ENCODE peak calls at places on chromosomes 3 and 15, in six cellular contexts. One of them, this sample, is unnamed.

GRCh38 chr3:115071122-115071521 is 76.0 kb downstream of the ZBTB20 start:
- DNase-seq in neural progenitor cell: no peak
- DNase-seq in astrocyte of the cerebellum: no peak
- DNase-seq in bronchial epithelial cell: no peak
- DNase-seq in fibroblast of the aortic adventitia: peak
- DNase-seq in right atrium auricular region: no peak
- DNase-seq in this sample: no peak

GRCh38 chr3:133264920-133265319 is 134.9 kb upstream of the BFSP2 start:
- DNase-seq in neural progenitor cell: no peak
- DNase-seq in astrocyte of the cerebellum: no peak
- DNase-seq in bronchial epithelial cell: no peak
- DNase-seq in fibroblast of the aortic adventitia: no peak
- DNase-seq in right atrium auricular region: no peak
- DNase-seq in this sample: no peak

GRCh38 chr15:33074942-33075341 is 119.6 kb downstream of the FMN1 start:
- DNase-seq in neural progenitor cell: no peak
- DNase-seq in astrocyte of the cerebellum: no peak
- DNase-seq in bronchial epithelial cell: peak
- DNase-seq in fibroblast of the aortic adventitia: no peak
- DNase-seq in right atrium auricular region: no peak
- DNase-seq in this sample: no peak

GRCh38 chr15:80059786-80060489 is 462 bp downstream of the ZFAND6 start:
- DNase-seq in neural progenitor cell: peak
- DNase-seq in astrocyte of the cerebellum: no peak
- DNase-seq in bronchial epithelial cell: no peak
- DNase-seq in fibroblast of the aortic adventitia: no peak
- DNase-seq in right atrium auricular region: no peak
- DNase-seq in this sample: no peak

GRCh38 chr3:142279965-142280590 is 54.7 kb upstream of the GK5 start:
- DNase-seq in neural progenitor cell: peak
- DNase-seq in astrocyte of the cerebellum: peak
- DNase-seq in bronchial epithelial cell: peak
- DNase-seq in fibroblast of the aortic adventitia: peak
- DNase-seq in right atrium auricular region: no peak
- DNase-seq in this sample: peak

GRCh38 chr3:40847571-40847992 is 322.8 kb downstream of the ZNF621 start:
- DNase-seq in neural progenitor cell: peak
- DNase-seq in astrocyte of the cerebellum: peak
- DNase-seq in bronchial epithelial cell: no peak
- DNase-seq in fibroblast of the aortic adventitia: peak
- DNase-seq in right atrium auricular region: no peak
- DNase-seq in this sample: no peak

GRCh38 chr3:82000773-82001172 is 239.3 kb upstream of the GBE1 start:
- DNase-seq in neural progenitor cell: no peak
- DNase-seq in astrocyte of the cerebellum: peak
- DNase-seq in bronchial epithelial cell: no peak
- DNase-seq in fibroblast of the aortic adventitia: no peak
- DNase-seq in right atrium auricular region: no peak
- DNase-seq in this sample: no peak

GRCh38 chr3:128804017-128804816 is 75.2 kb upstream of the ACAD9 start:
- DNase-seq in neural progenitor cell: no peak
- DNase-seq in astrocyte of the cerebellum: peak
- DNase-seq in bronchial epithelial cell: no peak
- DNase-seq in fibroblast of the aortic adventitia: peak
- DNase-seq in right atrium auricular region: no peak
- DNase-seq in this sample: no peak

GRCh38 chr15:59792359-59792758 is 103.2 kb upstream of the BNIP2 start:
- DNase-seq in neural progenitor cell: no peak
- DNase-seq in astrocyte of the cerebellum: no peak
- DNase-seq in bronchial epithelial cell: no peak
- DNase-seq in fibroblast of the aortic adventitia: no peak
- DNase-seq in right atrium auricular region: no peak
- DNase-seq in this sample: no peak

GRCh38 chr15:67146875-67147381 is 81.5 kb downstream of the SMAD3 start:
- DNase-seq in neural progenitor cell: peak
- DNase-seq in astrocyte of the cerebellum: peak
- DNase-seq in bronchial epithelial cell: peak
- DNase-seq in fibroblast of the aortic adventitia: peak
- DNase-seq in right atrium auricular region: no peak
- DNase-seq in this sample: no peak

GRCh38 chr3:57068437-57069089 is 8.1 kb downstream of the SPATA12 start:
- DNase-seq in neural progenitor cell: peak
- DNase-seq in astrocyte of the cerebellum: peak
- DNase-seq in bronchial epithelial cell: peak
- DNase-seq in fibroblast of the aortic adventitia: peak
- DNase-seq in right atrium auricular region: peak
- DNase-seq in this sample: no peak

GRCh38 chr15:26628071-26628470 is 144.8 kb downstream of the GABRB3 start:
- DNase-seq in neural progenitor cell: no peak
- DNase-seq in astrocyte of the cerebellum: no peak
- DNase-seq in bronchial epithelial cell: peak
- DNase-seq in fibroblast of the aortic adventitia: no peak
- DNase-seq in right atrium auricular region: no peak
- DNase-seq in this sample: no peak

GRCh38 chr3:89697321-89697916 is 590.0 kb downstream of the EPHA3 start:
- DNase-seq in neural progenitor cell: no peak
- DNase-seq in astrocyte of the cerebellum: no peak
- DNase-seq in bronchial epithelial cell: peak
- DNase-seq in fibroblast of the aortic adventitia: no peak
- DNase-seq in right atrium auricular region: no peak
- DNase-seq in this sample: no peak

GRCh38 chr3:45817788-45818523 is 21.6 kb upstream of the SLC6A20 start:
- DNase-seq in neural progenitor cell: no peak
- DNase-seq in astrocyte of the cerebellum: peak
- DNase-seq in bronchial epithelial cell: peak
- DNase-seq in fibroblast of the aortic adventitia: peak
- DNase-seq in right atrium auricular region: no peak
- DNase-seq in this sample: peak

GRCh38 chr3:194691481-194692281 is 6.0 kb downstream of the FAM43A start:
- DNase-seq in neural progenitor cell: no peak
- DNase-seq in astrocyte of the cerebellum: no peak
- DNase-seq in bronchial epithelial cell: no peak
- DNase-seq in fibroblast of the aortic adventitia: no peak
- DNase-seq in right atrium auricular region: no peak
- DNase-seq in this sample: no peak

GRCh38 chr15:41620536-41621199 is 39.5 kb upstream of the MGA start:
- DNase-seq in neural progenitor cell: no peak
- DNase-seq in astrocyte of the cerebellum: no peak
- DNase-seq in bronchial epithelial cell: no peak
- DNase-seq in fibroblast of the aortic adventitia: no peak
- DNase-seq in right atrium auricular region: no peak
- DNase-seq in this sample: no peak

GRCh38 chr3:159814161-159814560 is 174.5 kb upstream of the IL12A start:
- DNase-seq in neural progenitor cell: no peak
- DNase-seq in astrocyte of the cerebellum: no peak
- DNase-seq in bronchial epithelial cell: peak
- DNase-seq in fibroblast of the aortic adventitia: no peak
- DNase-seq in right atrium auricular region: no peak
- DNase-seq in this sample: no peak

GRCh38 chr3:128965280-128965679 is 28.6 kb downstream of the CFAP92 start:
- DNase-seq in neural progenitor cell: no peak
- DNase-seq in astrocyte of the cerebellum: no peak
- DNase-seq in bronchial epithelial cell: no peak
- DNase-seq in fibroblast of the aortic adventitia: no peak
- DNase-seq in right atrium auricular region: no peak
- DNase-seq in this sample: no peak

GRCh38 chr15:79632457-79632856 is 200.3 kb downstream of the MINAR1 start:
- DNase-seq in neural progenitor cell: no peak
- DNase-seq in astrocyte of the cerebellum: no peak
- DNase-seq in bronchial epithelial cell: no peak
- DNase-seq in fibroblast of the aortic adventitia: no peak
- DNase-seq in right atrium auricular region: no peak
- DNase-seq in this sample: no peak

GRCh38 chr15:42450434-42450790 is 40.5 kb downstream of the ZNF106 start:
- DNase-seq in neural progenitor cell: no peak
- DNase-seq in astrocyte of the cerebellum: no peak
- DNase-seq in bronchial epithelial cell: no peak
- DNase-seq in fibroblast of the aortic adventitia: no peak
- DNase-seq in right atrium auricular region: no peak
- DNase-seq in this sample: no peak

GRCh38 chr15:63805993-63806980 is 27.5 kb downstream of the HERC1 start:
- DNase-seq in neural progenitor cell: no peak
- DNase-seq in astrocyte of the cerebellum: no peak
- DNase-seq in bronchial epithelial cell: no peak
- DNase-seq in fibroblast of the aortic adventitia: no peak
- DNase-seq in right atrium auricular region: no peak
- DNase-seq in this sample: no peak

GRCh38 chr3:102090646-102091045 is 241.3 kb downstream of the NFKBIZ start:
- DNase-seq in neural progenitor cell: no peak
- DNase-seq in astrocyte of the cerebellum: no peak
- DNase-seq in bronchial epithelial cell: no peak
- DNase-seq in fibroblast of the aortic adventitia: no peak
- DNase-seq in right atrium auricular region: no peak
- DNase-seq in this sample: peak

GRCh38 chr3:65483475-65483874 is 555.2 kb downstream of the MAGI1 start:
- DNase-seq in neural progenitor cell: peak
- DNase-seq in astrocyte of the cerebellum: no peak
- DNase-seq in bronchial epithelial cell: peak
- DNase-seq in fibroblast of the aortic adventitia: peak
- DNase-seq in right atrium auricular region: peak
- DNase-seq in this sample: peak

GRCh38 chr3:42600958-42601675 is 631 bp downstream of the NKTR start:
- DNase-seq in neural progenitor cell: peak
- DNase-seq in astrocyte of the cerebellum: peak
- DNase-seq in bronchial epithelial cell: peak
- DNase-seq in fibroblast of the aortic adventitia: peak
- DNase-seq in right atrium auricular region: peak
- DNase-seq in this sample: no peak

GRCh38 chr15:67024322-67024997 is 40.9 kb upstream of the SMAD3 start:
- DNase-seq in neural progenitor cell: no peak
- DNase-seq in astrocyte of the cerebellum: peak
- DNase-seq in bronchial epithelial cell: peak
- DNase-seq in fibroblast of the aortic adventitia: peak
- DNase-seq in right atrium auricular region: peak
- DNase-seq in this sample: peak

GRCh38 chr3:100209948-100210776 is 50.6 kb upstream of the TBC1D23 start:
- DNase-seq in neural progenitor cell: no peak
- DNase-seq in astrocyte of the cerebellum: no peak
- DNase-seq in bronchial epithelial cell: no peak
- DNase-seq in fibroblast of the aortic adventitia: peak
- DNase-seq in right atrium auricular region: no peak
- DNase-seq in this sample: no peak
- H3K4me3 ChIP-seq in neural progenitor cell: no peak
- H3K4me3 ChIP-seq in astrocyte of the cerebellum: no peak
- H3K4me3 ChIP-seq in bronchial epithelial cell: no peak
- H3K4me3 ChIP-seq in fibroblast of the aortic adventitia: no peak
- H3K4me3 ChIP-seq in right atrium auricular region: no peak
- H3K4me3 ChIP-seq in this sample: no peak

DNA sequence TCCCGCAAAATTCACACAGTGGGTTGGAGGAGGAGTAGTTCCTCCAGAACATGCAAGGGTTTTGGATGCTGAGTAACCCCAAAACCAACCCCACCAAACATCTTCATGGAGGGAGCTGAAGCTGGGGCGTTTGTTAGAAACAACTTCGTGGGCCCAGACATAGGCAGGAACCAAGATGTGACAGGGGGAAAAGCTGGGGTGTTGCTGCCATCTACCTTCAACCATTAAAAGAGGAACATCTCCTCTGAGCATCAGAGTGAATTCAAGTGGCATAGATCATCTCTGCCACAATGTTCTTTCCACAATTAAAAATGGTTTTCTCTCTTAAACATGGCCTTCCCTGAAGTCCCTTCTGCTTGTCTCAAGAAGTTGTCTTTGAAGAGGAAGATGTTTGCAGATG is 20.5 kb downstream of the SIDT1 start:
- DNase-seq in neural progenitor cell: no peak
- DNase-seq in astrocyte of the cerebellum: no peak
- DNase-seq in bronchial epithelial cell: peak
- DNase-seq in fibroblast of the aortic adventitia: no peak
- DNase-seq in right atrium auricular region: no peak
- DNase-seq in this sample: no peak
- TF ChIP-seq CTCF in neural progenitor cell: peak
- TF ChIP-seq CTCF in astrocyte of the cerebellum: no peak
- TF ChIP-seq CTCF in bronchial epithelial cell: no peak
- TF ChIP-seq CTCF in fibroblast of the aortic adventitia: no peak
- TF ChIP-seq CTCF in right atrium auricular region: no peak
- TF ChIP-seq CTCF in this sample: no peak

GRCh38 chr3:113534365-113534764 is 2.0 kb downstream of the SIDT1 start:
- DNase-seq in neural progenitor cell: no peak
- DNase-seq in astrocyte of the cerebellum: no peak
- DNase-seq in bronchial epithelial cell: no peak
- DNase-seq in fibroblast of the aortic adventitia: no peak
- DNase-seq in right atrium auricular region: no peak
- DNase-seq in this sample: no peak

GRCh38 chr3:113533534-113533892 is 1.2 kb downstream of the SIDT1 start:
- DNase-seq in neural progenitor cell: no peak
- DNase-seq in astrocyte of the cerebellum: no peak
- DNase-seq in bronchial epithelial cell: no peak
- DNase-seq in fibroblast of the aortic adventitia: no peak
- DNase-seq in right atrium auricular region: no peak
- DNase-seq in this sample: no peak

GRCh38 chr3:113535898-113536297 is 3.5 kb downstream of the SIDT1 start:
- DNase-seq in neural progenitor cell: peak
- DNase-seq in astrocyte of the cerebellum: no peak
- DNase-seq in bronchial epithelial cell: no peak
- DNase-seq in fibroblast of the aortic adventitia: no peak
- DNase-seq in right atrium auricular region: no peak
- DNase-seq in this sample: no peak

GRCh38 chr3:113537155-113537554 is 4.8 kb downstream of the SIDT1 start:
- DNase-seq in neural progenitor cell: no peak
- DNase-seq in astrocyte of the cerebellum: no peak
- DNase-seq in bronchial epithelial cell: peak
- DNase-seq in fibroblast of the aortic adventitia: no peak
- DNase-seq in right atrium auricular region: no peak
- DNase-seq in this sample: no peak

GRCh38 chr3:113536627-113537101 is 4.3 kb downstream of the SIDT1 start:
- DNase-seq in neural progenitor cell: no peak
- DNase-seq in astrocyte of the cerebellum: no peak
- DNase-seq in bronchial epithelial cell: peak
- DNase-seq in fibroblast of the aortic adventitia: no peak
- DNase-seq in right atrium auricular region: no peak
- DNase-seq in this sample: no peak
- H3K4me3 ChIP-seq in neural progenitor cell: no peak
- H3K4me3 ChIP-seq in astrocyte of the cerebellum: no peak
- H3K4me3 ChIP-seq in bronchial epithelial cell: no peak
- H3K4me3 ChIP-seq in fibroblast of the aortic adventitia: no peak
- H3K4me3 ChIP-seq in right atrium auricular region: no peak
- H3K4me3 ChIP-seq in this sample: no peak

GRCh38 chr3:11808231-11808630 is 38.5 kb downstream of the TAMM41 start:
- DNase-seq in neural progenitor cell: no peak
- DNase-seq in astrocyte of the cerebellum: no peak
- DNase-seq in bronchial epithelial cell: no peak
- DNase-seq in fibroblast of the aortic adventitia: no peak
- DNase-seq in right atrium auricular region: no peak
- DNase-seq in this sample: no peak

GRCh38 chr3:11799777-11800176 is 46.9 kb downstream of the TAMM41 start:
- DNase-seq in neural progenitor cell: no peak
- DNase-seq in astrocyte of the cerebellum: no peak
- DNase-seq in bronchial epithelial cell: no peak
- DNase-seq in fibroblast of the aortic adventitia: no peak
- DNase-seq in right atrium auricular region: no peak
- DNase-seq in this sample: no peak

GRCh38 chr3:11807651-11808050 is 39.0 kb downstream of the TAMM41 start:
- DNase-seq in neural progenitor cell: no peak
- DNase-seq in astrocyte of the cerebellum: no peak
- DNase-seq in bronchial epithelial cell: no peak
- DNase-seq in fibroblast of the aortic adventitia: no peak
- DNase-seq in right atrium auricular region: no peak
- DNase-seq in this sample: peak

GRCh38 chr3:11805716-11806115 is 41.0 kb downstream of the TAMM41 start:
- DNase-seq in neural progenitor cell: no peak
- DNase-seq in astrocyte of the cerebellum: no peak
- DNase-seq in bronchial epithelial cell: no peak
- DNase-seq in fibroblast of the aortic adventitia: no peak
- DNase-seq in right atrium auricular region: no peak
- DNase-seq in this sample: no peak

GRCh38 chr3:11803977-11804903 is 42.4 kb downstream of the TAMM41 start:
- DNase-seq in neural progenitor cell: peak
- DNase-seq in astrocyte of the cerebellum: peak
- DNase-seq in bronchial epithelial cell: peak
- DNase-seq in fibroblast of the aortic adventitia: peak
- DNase-seq in right atrium auricular region: no peak
- DNase-seq in this sample: no peak
- TF ChIP-seq CTCF in neural progenitor cell: peak
- TF ChIP-seq CTCF in astrocyte of the cerebellum: peak
- TF ChIP-seq CTCF in bronchial epithelial cell: peak
- TF ChIP-seq CTCF in fibroblast of the aortic adventitia: peak
- TF ChIP-seq CTCF in right atrium auricular region: peak
- TF ChIP-seq CTCF in this sample: peak

This sample was measured in AG04449.